ENCODE peak calls at places on chromosomes 5 and 9, in ten cellular contexts. D, X, P, A, E, T, J, B, F and K are unnamed samples.

GRCh38 chr9:129885018-129885669 is 49.9 kb downstream of the USP20 start:
- DNase-seq in P (no peak), T (peak; percentile 80), J (no peak), X (no peak), E (no peak), F (no peak), A (peak; percentile 92), B (no peak), D (no peak), K (peak; percentile 76)

GRCh38 chr5:66633754-66634153 is 37.6 kb downstream of the MAST4 start:
- DNase-seq in X (no peak), D (no peak), E (no peak), T (no peak), F (no peak), B (no peak), A (no peak), J (no peak), P (no peak), K (no peak)

GRCh38 chr5:174589599-174589998 is 134.8 kb upstream of the MSX2 start:
- DNase-seq in A (no peak), P (no peak), F (no peak), X (peak; percentile 25), E (no peak), D (no peak), T (no peak), B (no peak), J (no peak), K (no peak)

GRCh38 chr9:109254317-109254716 is 66.5 kb downstream of the EPB41L4B start:
- DNase-seq in T (no peak), F (peak; percentile 86), A (no peak), B (peak; percentile 81), X (peak; percentile 77), J (peak; percentile 64), D (peak; percentile 88), P (no peak), E (peak; percentile 49), K (no peak)

GRCh38 chr5:112857866-112858265 is 3.2 kb upstream of the SRP19 start:
- DNase-seq in A (no peak), T (no peak), P (no peak), F (no peak), D (no peak), X (no peak), B (no peak), J (no peak), E (no peak), K (no peak)

GRCh38 chr5:9467199-9468069 is 78.4 kb downstream of the SEMA5A start:
- DNase-seq in B (peak; percentile 3), E (no peak), D (no peak), F (no peak), X (no peak), A (no peak), J (no peak), P (no peak), T (no peak), K (no peak)

GRCh38 chr9:1454211-1454979 is 404.2 kb downstream of the DMRT2 start:
- DNase-seq in P (no peak), J (no peak), A (no peak), X (no peak), D (no peak), F (no peak), E (no peak), T (no peak), B (no peak), K (no peak)

GRCh38 chr5:757931-758697 is 26.4 kb downstream of the ZDHHC11B start:
- DNase-seq in D (no peak), P (no peak), E (no peak), F (no peak), J (no peak), X (no peak), A (no peak), B (no peak), T (peak; percentile 61), K (no peak)

GRCh38 chr5:150301170-150301505 is 1.6 kb downstream of the ARSI start:
- DNase-seq in F (peak; percentile 46), B (no peak), J (peak; percentile 49), E (no peak), P (no peak), T (no peak), X (peak; percentile 47), A (no peak), D (no peak), K (no peak)

GRCh38 chr5:150299571-150300327 is 3.0 kb downstream of the ARSI start:
- DNase-seq in P (no peak), F (no peak), J (no peak), A (no peak), B (no peak), D (no peak), X (peak; percentile 42), T (no peak), E (no peak), K (no peak)

GRCh38 chr5:150298701-150299451 is 3.8 kb downstream of the ARSI start:
- DNase-seq in X (peak; percentile 97), P (no peak), F (peak; percentile 99), E (peak; percentile 90), A (no peak), D (peak; percentile 85), T (no peak), J (peak; percentile 89), B (peak; percentile 93), K (no peak)

GRCh38 chr5:150301901-150302300 is 804 bp downstream of the ARSI start:
- DNase-seq in B (no peak), D (no peak), J (no peak), P (no peak), T (no peak), F (no peak), E (no peak), A (no peak), X (no peak), K (no peak)

DNA sequence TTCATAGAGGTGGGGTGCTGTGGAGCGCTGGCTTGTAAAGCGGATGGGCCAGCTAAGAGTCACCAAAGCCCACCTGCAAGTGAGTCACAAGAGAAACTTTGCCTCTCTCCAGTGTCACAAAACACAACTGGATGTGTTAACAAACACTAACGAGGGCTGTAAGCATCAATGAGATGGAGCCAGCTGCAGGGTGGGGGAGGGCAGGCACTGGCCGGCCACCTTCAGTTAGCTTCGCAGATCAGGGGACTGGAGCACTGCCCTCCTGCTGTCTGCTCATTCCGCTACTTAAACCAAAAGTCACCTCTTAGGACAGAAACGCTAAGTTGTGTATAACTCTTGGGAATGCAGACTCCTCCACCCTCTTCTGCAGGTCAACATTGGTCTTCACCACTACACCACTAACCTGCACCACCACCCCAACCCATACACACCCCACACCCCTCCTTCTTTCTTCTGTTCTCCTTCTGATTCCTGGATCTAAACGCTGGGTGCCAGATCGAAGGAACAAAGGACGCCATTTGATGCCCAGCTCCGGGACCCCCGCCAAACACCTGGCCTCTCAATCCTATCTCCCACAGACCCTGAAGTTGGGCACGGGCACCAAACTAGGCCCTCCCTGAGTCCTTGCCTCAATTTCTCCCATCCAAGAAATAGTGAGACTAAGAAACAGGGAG is 2.1 kb downstream of the ARSI start:
- DNase-seq in A (no peak), E (no peak), D (no peak), F (no peak), T (no peak), P (no peak), J (no peak), B (no peak), X (no peak), K (no peak)
- H3K4me3 ChIP-seq in A (no peak overlapping the region), E (peak overlapping the region; percentile 60), D (no peak overlapping the region), F (peak overlapping the region; percentile 6), T (no peak overlapping the region), P (no peak overlapping the region), J (no peak overlapping the region), B (no peak overlapping the region), X (peak overlapping the region; percentile 24), K (no peak overlapping the region)

GRCh38 chr5:33936004-33936380 is 194 bp upstream of the RXFP3 start:
- DNase-seq in J (peak; percentile 66), F (peak; percentile 54), B (peak; percentile 69), T (no peak), D (peak; percentile 72), E (peak; percentile 7), P (no peak), A (no peak), X (peak; percentile 69), K (peak; percentile 69)
- TF ChIP-seq CTCF in J (peak; percentile 1), F (no peak), B (no peak), T (no peak), D (no peak), E (no peak), P (no peak), A (no peak), X (no peak), K (peak; percentile 24)

DNA sequence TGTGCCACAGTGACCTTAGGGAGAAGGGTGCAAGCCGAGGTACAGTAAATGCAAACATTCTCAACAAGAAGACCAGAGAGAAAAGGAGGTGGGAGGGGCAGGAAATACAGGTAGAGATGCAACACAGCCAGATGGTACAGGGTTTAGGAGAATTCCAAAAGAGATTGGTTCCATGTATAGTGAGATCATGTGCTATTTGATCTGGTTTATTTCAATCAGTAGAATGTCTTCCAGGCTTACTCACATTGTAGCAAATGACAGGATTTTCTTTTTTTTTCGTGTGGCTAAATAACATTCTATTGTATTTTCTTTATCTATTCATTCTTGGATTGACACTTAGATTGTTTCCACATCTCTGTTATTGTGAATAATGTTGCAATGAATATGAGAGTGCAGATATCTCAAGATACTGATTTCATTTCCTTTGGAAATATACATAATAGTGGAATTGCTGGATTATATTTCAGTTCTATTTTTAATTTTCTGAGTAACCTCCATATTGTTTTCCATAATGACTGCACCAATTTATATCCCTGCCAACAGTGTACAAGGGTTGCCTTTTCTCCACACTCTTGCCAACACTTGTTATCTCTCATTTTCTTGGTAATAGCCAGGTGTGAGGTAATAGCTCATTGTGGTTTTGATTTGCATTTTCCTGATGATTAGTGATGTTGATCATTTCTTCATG is 107.8 kb upstream of the GAS1 start:
- DNase-seq in T (no peak), F (no peak), E (no peak), B (no peak), A (no peak), P (no peak), X (no peak), D (no peak), J (peak; percentile 81), K (no peak)
- H3K4me3 ChIP-seq in T (no peak overlapping the region), F (no peak overlapping the region), E (no peak overlapping the region), B (no peak overlapping the region), A (no peak overlapping the region), P (no peak overlapping the region), X (no peak overlapping the region), D (no peak overlapping the region), J (no peak overlapping the region), K (no peak overlapping the region)

GRCh38 chr5:92472981-92473566 is 1090.0 kb upstream of the ARRDC3 start:
- DNase-seq in P (no peak), X (no peak), D (no peak), B (no peak), A (no peak), F (no peak), E (no peak), T (no peak), J (no peak), K (no peak)

GRCh38 chr5:92471861-92472260 is 1088.7 kb upstream of the ARRDC3 start:
- DNase-seq in T (no peak), E (no peak), F (no peak), B (no peak), A (no peak), X (no peak), D (no peak), P (no peak), J (no peak), K (no peak)

GRCh38 chr5:92467695-92468094 is 1084.6 kb upstream of the ARRDC3 start:
- DNase-seq in F (no peak), J (no peak), X (no peak), T (no peak), D (no peak), P (no peak), B (no peak), E (no peak), A (no peak), K (no peak)

GRCh38 chr5:92468307-92468706 is 1085.2 kb upstream of the ARRDC3 start:
- DNase-seq in B (no peak), P (no peak), J (no peak), A (no peak), E (no peak), T (no peak), D (no peak), F (no peak), X (no peak), K (no peak)

GRCh38 chr5:92470770-92471169 is 1087.7 kb upstream of the ARRDC3 start:
- DNase-seq in A (no peak), P (no peak), B (no peak), J (no peak), D (no peak), F (no peak), E (no peak), T (no peak), X (no peak), K (no peak)
- TF ChIP-seq CTCF in A (no peak), P (no peak), B (peak; percentile 3), J (no peak), D (peak; percentile 7), F (no peak), E (no peak), T (no peak), X (no peak), K (peak; percentile 46)